ENCODE peak calls at places on chromosomes 4 and X, in six cellular contexts. K is mucosa of descending colon, U is AG10803, X is esophagus muscularis mucosa, H is MCF 10A, Y is HFFc6. J is an unnamed sample.

GRCh38 chrX:134807039-134807729 is 148.9 kb upstream of the PLAC1 start:
- DNase-seq in K (peak), U (peak), X (peak), H (peak), Y (peak), J (peak)

GRCh38 chr4:42627887-42628646 is 28.8 kb downstream of the ATP8A1 start:
- DNase-seq in K (peak), U (no peak), X (no peak), H (no peak), Y (no peak), J (no peak)

GRCh38 chr4:70734971-70735370 is 13.2 kb downstream of the RUFY3 start:
- DNase-seq in K (no peak), U (no peak), X (no peak), H (no peak), Y (no peak), J (no peak)

GRCh38 chr4:142281999-142282398 is 564.1 kb downstream of the INPP4B start:
- DNase-seq in K (no peak), U (no peak), X (no peak), H (peak), Y (no peak), J (no peak)

GRCh38 chrX:55201930-55202579 is 18.1 kb upstream of the PAGE5 start:
- DNase-seq in K (no peak), U (peak), X (no peak), H (peak), Y (no peak), J (no peak)

GRCh38 chr4:128468485-128468989 is 180.9 kb upstream of the PGRMC2 start:
- DNase-seq in K (peak), U (peak), X (no peak), H (peak), Y (peak), J (peak)

GRCh38 chrX:45851434-45851991 is 650.8 kb upstream of the DIPK2B start:
- DNase-seq in K (peak), U (peak), X (no peak), H (peak), Y (no peak), J (no peak)

GRCh38 chr4:101527186-101527585 is 179.9 kb upstream of the PPP3CA start:
- DNase-seq in K (peak), U (no peak), X (no peak), H (peak), Y (no peak), J (no peak)

GRCh38 chrX:24426340-24426913 is 38.7 kb upstream of the PDK3 start:
- DNase-seq in K (no peak), U (no peak), X (no peak), H (peak), Y (no peak), J (no peak)

GRCh38 chrX:53445977-53446376 is 11.8 kb upstream of the HSD17B10 start:
- DNase-seq in K (peak), U (peak), X (no peak), H (peak), Y (no peak), J (no peak)

GRCh38 chr4:5852806-5853205 is 40.1 kb downstream of the CRMP1 start:
- DNase-seq in K (no peak), U (no peak), X (no peak), H (no peak), Y (no peak), J (no peak)

GRCh38 chr4:152281211-152281610 is 254.7 kb downstream of the FBXW7 start:
- DNase-seq in K (no peak), U (no peak), X (no peak), H (no peak), Y (no peak), J (no peak)

GRCh38 chrX:141341341-141341740 is 99.0 kb upstream of the SPANXC start:
- DNase-seq in K (no peak), U (peak), X (no peak), H (peak), Y (peak), J (no peak)

GRCh38 chr4:16665942-16666586 is 232.4 kb downstream of the LDB2 start:
- DNase-seq in K (no peak), U (no peak), X (no peak), H (no peak), Y (no peak), J (no peak)

GRCh38 chrX:154352012-154352401 is 22.4 kb downstream of the FLNA start:
- DNase-seq in K (no peak), U (no peak), X (no peak), H (no peak), Y (no peak), J (no peak)

GRCh38 chrX:66632986-66633385 is 5.9 kb downstream of the EDA2R start:
- DNase-seq in K (no peak), U (peak), X (no peak), H (peak), Y (peak), J (no peak)

GRCh38 chr4:186148335-186148975 is 42.9 kb upstream of the CYP4V2 start:
- DNase-seq in K (no peak), U (no peak), X (no peak), H (no peak), Y (no peak), J (no peak)

GRCh38 chr4:1021386-1022050 is 10.1 kb downstream of the FGFRL1 start:
- DNase-seq in K (no peak), U (no peak), X (no peak), H (no peak), Y (no peak), J (no peak)

GRCh38 chrX:2552621-2553297 is 52.0 kb upstream of the DHRSX start:
- DNase-seq in K (no peak), U (peak), X (no peak), H (peak), Y (peak), J (peak)

GRCh38 chr4:7124643-7125442 is 57.0 kb upstream of the GRPEL1 start:
- DNase-seq in K (peak), U (peak), X (peak), H (peak), Y (peak), J (peak)

GRCh38 chrX:16999275-16999674 is 52.8 kb downstream of the REPS2 start:
- DNase-seq in K (no peak), U (no peak), X (no peak), H (peak), Y (no peak), J (no peak)

GRCh38 chrX:20742106-20742505 is 475.4 kb upstream of the RPS6KA3 start:
- DNase-seq in K (no peak), U (peak), X (no peak), H (peak), Y (no peak), J (no peak)

GRCh38 chrX:44400588-44400987 is 57.1 kb upstream of the EFHC2 start:
- DNase-seq in K (no peak), U (peak), X (no peak), H (peak), Y (peak), J (peak)

GRCh38 chrX:22585831-22586230 is 313.1 kb downstream of the CBLL2 start:
- DNase-seq in K (no peak), U (no peak), X (no peak), H (no peak), Y (no peak), J (no peak)

GRCh38 chr4:184123009-184123408 is 94.7 kb downstream of the ENPP6 start:
- DNase-seq in K (no peak), U (no peak), X (peak), H (no peak), Y (no peak), J (no peak)

GRCh38 chrX:23554304-23554703 is 113.0 kb upstream of the PRDX4 start:
- DNase-seq in K (peak), U (peak), X (no peak), H (peak), Y (peak), J (peak)

GRCh38 chr4:84583871-84584373 is 995 bp downstream of the CDS1 start:
- DNase-seq in K (no peak), U (no peak), X (no peak), H (no peak), Y (no peak), J (no peak)

GRCh38 chr4:41600243-41600642 is 62.3 kb downstream of the LIMCH1 start:
- DNase-seq in K (no peak), U (no peak), X (no peak), H (peak), Y (no peak), J (no peak)

GRCh38 chr4:37835031-37835430 is 8.5 kb downstream of the PGM2 start:
- DNase-seq in K (no peak), U (no peak), X (no peak), H (no peak), Y (no peak), J (no peak)

GRCh38 chr4:8538703-8539567 is 41.3 kb upstream of the GPR78 start:
- DNase-seq in K (no peak), U (peak), X (no peak), H (peak), Y (peak), J (no peak)

GRCh38 chr4:3775576-3775975 is 9.4 kb downstream of the ADRA2C start:
- DNase-seq in K (no peak), U (no peak), X (no peak), H (no peak), Y (no peak), J (no peak)
- TF ChIP-seq CTCF in K (no peak), U (no peak), X (no peak), H (no peak), Y (no peak), J (no peak)

DNA sequence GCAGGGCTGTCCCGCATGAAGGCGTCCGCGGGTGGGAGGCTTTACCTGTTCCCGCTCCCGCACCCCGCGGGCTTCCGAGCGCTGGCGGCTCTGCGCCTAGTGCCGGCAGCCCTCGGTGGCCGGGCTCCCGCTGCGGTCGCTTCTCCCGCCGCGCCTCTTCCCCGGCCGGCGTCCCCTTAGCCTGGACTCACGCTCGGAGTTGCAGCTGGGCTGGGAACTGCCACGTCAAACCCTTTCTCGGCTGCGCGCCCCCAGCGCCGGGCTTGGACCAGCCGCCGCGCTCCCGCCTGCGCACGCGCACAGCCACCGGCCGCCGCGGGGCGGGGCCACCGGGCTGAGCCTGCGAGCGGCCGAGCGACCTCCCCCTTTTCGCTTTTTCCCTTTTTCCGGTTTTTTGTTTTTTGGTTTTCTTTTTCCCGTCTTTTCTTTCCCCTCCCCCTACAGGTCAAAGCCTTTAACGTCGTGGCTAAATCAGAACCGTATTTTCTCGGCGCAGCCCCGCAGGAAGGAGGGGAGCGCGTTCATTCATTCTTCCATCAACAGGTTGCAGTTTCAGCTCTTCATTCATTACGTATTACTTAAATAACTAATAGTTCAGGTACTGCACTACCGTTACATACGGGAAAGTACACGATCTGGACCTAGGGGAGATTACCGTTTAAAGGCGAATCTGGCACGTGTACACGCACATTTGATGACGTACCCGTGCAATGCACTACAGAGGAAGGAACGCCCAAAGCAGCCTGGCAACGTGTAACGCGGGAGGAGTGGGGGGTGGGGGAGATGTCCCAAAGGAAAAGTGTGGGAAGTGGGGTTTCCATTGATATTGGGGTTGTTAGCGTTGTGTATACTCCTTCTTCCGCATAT is at the start of gene SEC24D:
- DNase-seq in K (peak), U (peak), X (peak), H (peak), Y (peak), J (peak)
- TF ChIP-seq CTCF in K (peak), U (no peak), X (peak), H (no peak), Y (peak), J (no peak)

GRCh38 chr4:57219389-57219890 is 109.3 kb upstream of the IGFBP7 start:
- DNase-seq in K (no peak), U (no peak), X (no peak), H (no peak), Y (no peak), J (no peak)
- TF ChIP-seq CTCF in K (no peak), U (no peak), X (no peak), H (no peak), Y (no peak), J (no peak)

GRCh38 chr4:72919937-72920336 is 149.6 kb downstream of the COX18 start:
- DNase-seq in K (no peak), U (no peak), X (no peak), H (no peak), Y (no peak), J (no peak)

GRCh38 chr4:72919464-72919863 is 150.1 kb downstream of the COX18 start:
- DNase-seq in K (no peak), U (no peak), X (no peak), H (no peak), Y (no peak), J (no peak)

DNA sequence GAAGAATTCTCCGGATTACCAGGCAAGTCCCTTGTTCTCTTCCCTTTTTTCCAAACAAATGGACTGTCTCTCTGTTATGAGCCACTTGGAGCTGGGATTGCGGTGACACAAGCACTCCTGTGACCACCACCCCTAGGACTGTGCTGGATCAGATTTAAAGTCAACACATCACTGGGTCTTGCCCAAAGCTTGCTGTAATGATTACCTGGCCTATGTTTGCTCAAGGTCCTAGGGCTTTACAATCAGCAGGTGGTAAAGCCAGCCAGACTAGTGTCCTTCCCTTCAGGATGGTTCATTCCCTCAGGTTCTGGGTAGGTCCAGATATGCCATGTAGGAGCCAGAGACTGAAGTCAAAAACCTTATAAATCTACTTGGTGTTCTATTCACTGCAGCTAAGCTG is 144.7 kb downstream of the COX18 start:
- DNase-seq in K (no peak), U (no peak), X (no peak), H (no peak), Y (no peak), J (no peak)
- TF ChIP-seq CTCF in K (no peak), U (no peak), X (no peak), H (no peak), Y (no peak), J (no peak)

J was measured in HFF-Myc.